ENCODE peak calls at places on chromosomes 11 and 22, in nine cellular contexts. G, H, K, L, Y, S, M, T and W are unnamed samples.

GRCh38 chr22:46681010-46681409 is 57.0 kb downstream of the CERK start:
- DNase-seq in Y (no peak), G (no peak), S (no peak), H (no peak), L (no peak), K (no peak), T (no peak), M (no peak), W (no peak)

GRCh38 chr22:46086577-46087335 is 63.6 kb upstream of the PPARA start:
- DNase-seq in Y (no peak), H (peak), G (peak), M (no peak), T (peak), L (peak), S (no peak), K (no peak), W (peak)

GRCh38 chr22:47281126-47282106 is 519.0 kb downstream of the TBC1D22A start:
- DNase-seq in K (no peak), M (no peak), L (no peak), H (no peak), G (no peak), T (no peak), S (no peak), Y (no peak), W (no peak)

GRCh38 chr11:117459979-117460300 is 132.3 kb downstream of the CEP164 start:
- DNase-seq in Y (no peak), L (no peak), G (no peak), S (peak), H (no peak), M (no peak), K (no peak), T (no peak), W (no peak)

GRCh38 chr11:30196400-30197206 is 34.2 kb upstream of the FSHB start:
- DNase-seq in T (peak), K (peak), S (peak), G (peak), H (peak), Y (peak), L (peak), M (no peak), W (peak)

GRCh38 chr11:27218498-27219038 is 144.4 kb downstream of the CCDC34 start:
- DNase-seq in L (no peak), M (no peak), G (no peak), T (no peak), S (no peak), H (no peak), Y (no peak), K (no peak), W (no peak)

GRCh38 chr11:70129051-70129592 is 51.0 kb downstream of the ANO1 start:
- DNase-seq in G (no peak), H (no peak), T (peak), S (no peak), Y (no peak), M (no peak), L (no peak), K (no peak), W (no peak)

GRCh38 chr11:110824912-110825311 is 112.7 kb upstream of the ARHGAP20 start:
- DNase-seq in Y (no peak), K (no peak), H (no peak), T (no peak), M (no peak), S (no peak), L (no peak), G (no peak), W (no peak)

GRCh38 chr11:74806267-74806666 is 57.6 kb downstream of the RNF169 start:
- DNase-seq in T (no peak), K (no peak), Y (no peak), L (no peak), S (no peak), G (no peak), H (no peak), M (no peak), W (no peak)

GRCh38 chr22:19837915-19838314 is 16.8 kb downstream of the GNB1L start:
- DNase-seq in H (no peak), K (no peak), M (no peak), T (no peak), G (no peak), S (no peak), L (no peak), Y (no peak), W (no peak)

GRCh38 chr11:86923993-86924766 is 31.0 kb downstream of the FZD4 start:
- DNase-seq in L (no peak), M (no peak), G (peak), Y (no peak), H (no peak), K (peak), S (peak), T (no peak), W (no peak)

GRCh38 chr11:96263361-96263763 is 79.6 kb downstream of the MAML2 start:
- DNase-seq in S (no peak), L (no peak), G (no peak), M (no peak), Y (no peak), K (no peak), T (no peak), H (no peak), W (no peak)

GRCh38 chr22:37242395-37242918 is 1.6 kb downstream of the RAC2 start:
- DNase-seq in K (no peak), S (no peak), L (no peak), Y (no peak), H (peak), G (peak), M (no peak), T (peak), W (no peak)

GRCh38 chr11:124627546-124627945 is 4.9 kb downstream of the TBRG1 start:
- DNase-seq in S (no peak), G (no peak), H (no peak), Y (no peak), L (no peak), K (no peak), M (no peak), T (no peak), W (no peak)

GRCh38 chr11:5289696-5290095 is 12.1 kb downstream of the OR51B4 start:
- DNase-seq in Y (no peak), K (no peak), M (no peak), S (no peak), G (no peak), T (no peak), L (no peak), H (no peak), W (no peak)

GRCh38 chr11:8219257-8220021 is 44.2 kb downstream of the LMO1 start:
- DNase-seq in H (peak), M (no peak), G (peak), S (peak), Y (no peak), T (no peak), L (no peak), K (peak), W (no peak)

GRCh38 chr11:36513965-36514364 is 3.9 kb upstream of the TRAF6 start:
- DNase-seq in L (no peak), M (no peak), H (no peak), Y (no peak), G (no peak), T (no peak), S (no peak), K (no peak), W (no peak)

GRCh38 chr11:125202362-125202880 is 37.9 kb downstream of the PKNOX2 start:
- DNase-seq in M (no peak), T (peak), Y (no peak), L (no peak), H (no peak), K (no peak), S (peak), G (no peak), W (no peak)

GRCh38 chr11:72930011-72930410 is 115.8 kb downstream of the ATG16L2 start:
- DNase-seq in S (peak), L (no peak), K (no peak), G (peak), Y (no peak), H (no peak), M (no peak), T (no peak), W (no peak)

GRCh38 chr11:63619967-63620366 is 5.7 kb upstream of the PLAAT3 start:
- DNase-seq in G (no peak), Y (no peak), S (no peak), T (no peak), K (no peak), H (no peak), M (no peak), L (peak), W (no peak)

GRCh38 chr11:124812876-124813275 is 12.7 kb upstream of the MSANTD2 start:
- DNase-seq in H (no peak), T (no peak), G (no peak), L (no peak), S (no peak), Y (no peak), K (no peak), M (no peak), W (no peak)

GRCh38 chr11:134331565-134332188 is at the start of gene GLB1L2:
- DNase-seq in H (peak), M (no peak), S (peak), T (peak), Y (peak), K (peak), G (peak), L (peak), W (peak)
- TF ChIP-seq CTCF in H (no peak), M (no peak), S (no peak), T (no peak), Y (no peak), K (no peak), G (no peak), L (no peak), W (no peak)

GRCh38 chr11:68329993-68330699 is 17.8 kb downstream of the LRP5 start:
- DNase-seq in Y (no peak), L (no peak), K (no peak), M (no peak), T (no peak), S (no peak), H (no peak), G (no peak), W (no peak)
- H3K27ac ChIP-seq in Y (no peak), L (peak), K (no peak), M (no peak), T (peak), S (peak), H (peak), G (peak), W (peak)

DNA sequence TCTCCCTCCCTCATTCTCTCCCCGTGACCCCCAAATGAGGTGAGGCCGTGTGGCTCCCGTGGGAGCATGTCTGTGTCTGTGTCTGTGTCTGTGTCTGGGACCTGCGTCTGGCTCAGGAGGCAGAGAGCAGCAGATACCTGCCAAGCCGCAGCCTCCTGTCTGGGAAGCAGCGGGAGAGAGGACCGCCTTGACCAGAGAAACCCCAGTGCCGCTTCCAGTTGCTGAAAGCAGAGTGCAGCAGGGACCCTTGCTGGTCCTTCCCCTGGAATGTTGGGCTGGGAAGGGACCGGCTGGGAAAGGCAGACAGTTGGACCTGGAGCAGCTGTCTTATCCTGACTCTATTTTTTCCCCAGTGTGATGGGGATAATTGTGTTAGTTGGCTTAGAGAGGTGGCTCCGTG is 525 bp downstream of the CSDC2 start:
- DNase-seq in G (peak), L (no peak), S (peak), H (no peak), Y (no peak), M (no peak), T (no peak), K (peak), W (no peak)
- TF ChIP-seq CTCF in G (no peak), L (no peak), S (no peak), H (no peak), Y (no peak), M (no peak), T (no peak), K (no peak), W (no peak)

GRCh38 chr22:17774928-17775675 is 833 bp upstream of the BID start:
- DNase-seq in L (no peak), M (no peak), K (no peak), G (no peak), Y (no peak), H (no peak), T (no peak), S (peak), W (no peak)
- H3K27ac ChIP-seq in L (no peak), M (peak), K (no peak), G (no peak), Y (no peak), H (no peak), T (no peak), S (no peak), W (no peak)

GRCh38 chr11:68999093-68999747 is 13.8 kb downstream of the MRGPRF start:
- DNase-seq in K (peak), H (peak), G (no peak), S (no peak), L (peak), Y (no peak), T (no peak), M (peak), W (no peak)

GRCh38 chr11:69002101-69002742 is 10.8 kb downstream of the MRGPRF start:
- DNase-seq in G (no peak), M (no peak), T (no peak), Y (no peak), S (no peak), K (peak), L (peak), H (peak), W (no peak)

GRCh38 chr11:69001301-69002081 is 11.6 kb downstream of the MRGPRF start:
- DNase-seq in K (peak), Y (no peak), S (no peak), M (no peak), L (peak), H (peak), G (no peak), T (peak), W (peak)

GRCh38 chr11:69000391-69000790 is 12.7 kb downstream of the MRGPRF start:
- DNase-seq in S (no peak), T (no peak), Y (no peak), L (no peak), M (no peak), K (peak), G (no peak), H (no peak), W (no peak)

GRCh38 chr11:69000831-69001245 is 12.2 kb downstream of the MRGPRF start:
- DNase-seq in M (no peak), L (peak), H (peak), K (peak), S (no peak), G (peak), Y (no peak), T (no peak), W (peak)
- TF ChIP-seq CTCF in M (peak), L (peak), H (peak), K (peak), S (peak), G (no peak), Y (peak), T (peak), W (peak)